ENCODE peak calls at places on chromosomes 11 and 22, in five cellular contexts. One of them, this sample, is unnamed.

GRCh38 chr11:122808494-122808893 is 29.8 kb upstream of the CRTAM start:
- DNase-seq in MG63: no peak
- DNase-seq in CD8-positive, alpha-beta T cell: no peak
- DNase-seq in bronchial epithelial cell: peak
- DNase-seq in activated CD8-positive, alpha-beta memory T cell treated with anti-CD3 and anti-CD28 coated beads, Interleukin-2, amount 10 ng/mL, durations not matched to agents 7 days and 5 days: no peak
- DNase-seq in this sample: no peak

GRCh38 chr11:21511835-21512440 is 680.9 kb upstream of the ANO5 start:
- DNase-seq in MG63: peak
- DNase-seq in CD8-positive, alpha-beta T cell: peak
- DNase-seq in bronchial epithelial cell: peak
- DNase-seq in activated CD8-positive, alpha-beta memory T cell treated with anti-CD3 and anti-CD28 coated beads, Interleukin-2, amount 10 ng/mL, durations not matched to agents 7 days and 5 days: peak
- DNase-seq in this sample: no peak

GRCh38 chr11:77411238-77411637 is 62.7 kb downstream of the PAK1 start:
- DNase-seq in MG63: peak
- DNase-seq in CD8-positive, alpha-beta T cell: peak
- DNase-seq in bronchial epithelial cell: no peak
- DNase-seq in activated CD8-positive, alpha-beta memory T cell treated with anti-CD3 and anti-CD28 coated beads, Interleukin-2, amount 10 ng/mL, durations not matched to agents 7 days and 5 days: peak
- DNase-seq in this sample: peak

GRCh38 chr11:112637046-112637445 is 324.2 kb upstream of the NCAM1 start:
- DNase-seq in MG63: no peak
- DNase-seq in CD8-positive, alpha-beta T cell: no peak
- DNase-seq in bronchial epithelial cell: no peak
- DNase-seq in activated CD8-positive, alpha-beta memory T cell treated with anti-CD3 and anti-CD28 coated beads, Interleukin-2, amount 10 ng/mL, durations not matched to agents 7 days and 5 days: no peak
- DNase-seq in this sample: peak

GRCh38 chr22:32649515-32650200 is 151.8 kb upstream of the TIMP3 start:
- DNase-seq in MG63: no peak
- DNase-seq in CD8-positive, alpha-beta T cell: no peak
- DNase-seq in bronchial epithelial cell: no peak
- DNase-seq in activated CD8-positive, alpha-beta memory T cell treated with anti-CD3 and anti-CD28 coated beads, Interleukin-2, amount 10 ng/mL, durations not matched to agents 7 days and 5 days: no peak
- DNase-seq in this sample: no peak

GRCh38 chr11:68825603-68826002 is 16.1 kb downstream of the CPT1A start:
- DNase-seq in MG63: no peak
- DNase-seq in CD8-positive, alpha-beta T cell: peak
- DNase-seq in bronchial epithelial cell: peak
- DNase-seq in activated CD8-positive, alpha-beta memory T cell treated with anti-CD3 and anti-CD28 coated beads, Interleukin-2, amount 10 ng/mL, durations not matched to agents 7 days and 5 days: peak
- DNase-seq in this sample: no peak

GRCh38 chr22:37775785-37776638 is 31.7 kb upstream of the GCAT start:
- DNase-seq in MG63: peak
- DNase-seq in CD8-positive, alpha-beta T cell: no peak
- DNase-seq in bronchial epithelial cell: peak
- DNase-seq in activated CD8-positive, alpha-beta memory T cell treated with anti-CD3 and anti-CD28 coated beads, Interleukin-2, amount 10 ng/mL, durations not matched to agents 7 days and 5 days: no peak
- DNase-seq in this sample: no peak

GRCh38 chr11:75325713-75326438 is 25.6 kb downstream of the ARRB1 start:
- DNase-seq in MG63: peak
- DNase-seq in CD8-positive, alpha-beta T cell: peak
- DNase-seq in bronchial epithelial cell: peak
- DNase-seq in activated CD8-positive, alpha-beta memory T cell treated with anti-CD3 and anti-CD28 coated beads, Interleukin-2, amount 10 ng/mL, durations not matched to agents 7 days and 5 days: peak
- DNase-seq in this sample: peak

GRCh38 chr11:67288452-67289225 is 464 bp upstream of the ANKRD13D start:
- DNase-seq in MG63: peak
- DNase-seq in CD8-positive, alpha-beta T cell: peak
- DNase-seq in bronchial epithelial cell: peak
- DNase-seq in activated CD8-positive, alpha-beta memory T cell treated with anti-CD3 and anti-CD28 coated beads, Interleukin-2, amount 10 ng/mL, durations not matched to agents 7 days and 5 days: peak
- DNase-seq in this sample: peak

GRCh38 chr22:46991666-46992065 is 229.2 kb downstream of the TBC1D22A start:
- DNase-seq in MG63: no peak
- DNase-seq in CD8-positive, alpha-beta T cell: no peak
- DNase-seq in bronchial epithelial cell: no peak
- DNase-seq in activated CD8-positive, alpha-beta memory T cell treated with anti-CD3 and anti-CD28 coated beads, Interleukin-2, amount 10 ng/mL, durations not matched to agents 7 days and 5 days: no peak
- DNase-seq in this sample: no peak

GRCh38 chr11:66880484-66881211 is 23.8 kb downstream of the LRFN4 start:
- DNase-seq in MG63: no peak
- DNase-seq in CD8-positive, alpha-beta T cell: peak
- DNase-seq in bronchial epithelial cell: peak
- DNase-seq in activated CD8-positive, alpha-beta memory T cell treated with anti-CD3 and anti-CD28 coated beads, Interleukin-2, amount 10 ng/mL, durations not matched to agents 7 days and 5 days: no peak
- DNase-seq in this sample: peak

GRCh38 chr11:69172674-69173073 is 16.9 kb downstream of the SMIM38 start:
- DNase-seq in MG63: no peak
- DNase-seq in CD8-positive, alpha-beta T cell: no peak
- DNase-seq in bronchial epithelial cell: peak
- DNase-seq in activated CD8-positive, alpha-beta memory T cell treated with anti-CD3 and anti-CD28 coated beads, Interleukin-2, amount 10 ng/mL, durations not matched to agents 7 days and 5 days: no peak
- DNase-seq in this sample: no peak

GRCh38 chr22:43811777-43812148 is 342 bp downstream of the EFCAB6 start:
- DNase-seq in MG63: no peak
- DNase-seq in CD8-positive, alpha-beta T cell: peak
- DNase-seq in bronchial epithelial cell: peak
- DNase-seq in activated CD8-positive, alpha-beta memory T cell treated with anti-CD3 and anti-CD28 coated beads, Interleukin-2, amount 10 ng/mL, durations not matched to agents 7 days and 5 days: no peak
- DNase-seq in this sample: no peak

GRCh38 chr11:69435161-69435990 is 46.1 kb upstream of the LINC01488 start:
- DNase-seq in MG63: no peak
- DNase-seq in CD8-positive, alpha-beta T cell: no peak
- DNase-seq in bronchial epithelial cell: no peak
- DNase-seq in activated CD8-positive, alpha-beta memory T cell treated with anti-CD3 and anti-CD28 coated beads, Interleukin-2, amount 10 ng/mL, durations not matched to agents 7 days and 5 days: no peak
- DNase-seq in this sample: no peak

GRCh38 chr11:61579398-61580291 is 1.2 kb downstream of the SYT7 start:
- DNase-seq in MG63: no peak
- DNase-seq in CD8-positive, alpha-beta T cell: no peak
- DNase-seq in bronchial epithelial cell: no peak
- DNase-seq in activated CD8-positive, alpha-beta memory T cell treated with anti-CD3 and anti-CD28 coated beads, Interleukin-2, amount 10 ng/mL, durations not matched to agents 7 days and 5 days: no peak
- DNase-seq in this sample: no peak

GRCh38 chr11:22244986-22245592 is 52.2 kb downstream of the ANO5 start:
- DNase-seq in MG63: no peak
- DNase-seq in CD8-positive, alpha-beta T cell: peak
- DNase-seq in bronchial epithelial cell: peak
- DNase-seq in activated CD8-positive, alpha-beta memory T cell treated with anti-CD3 and anti-CD28 coated beads, Interleukin-2, amount 10 ng/mL, durations not matched to agents 7 days and 5 days: peak
- DNase-seq in this sample: no peak

GRCh38 chr11:1742869-1743586 is 7.4 kb downstream of the IFITM10 start:
- DNase-seq in MG63: no peak
- DNase-seq in CD8-positive, alpha-beta T cell: no peak
- DNase-seq in bronchial epithelial cell: no peak
- DNase-seq in activated CD8-positive, alpha-beta memory T cell treated with anti-CD3 and anti-CD28 coated beads, Interleukin-2, amount 10 ng/mL, durations not matched to agents 7 days and 5 days: no peak
- DNase-seq in this sample: no peak